ENCODE peak calls at places on chromosomes 7 and 10, in six cellular contexts. H is IMR-90, Q is mesenchymal stem cell, I is neuronal stem cell, D is mesendoderm, F is H1. A is an unnamed sample. For H3K36me3, the result is how much of the 10 kb centered on the place peaks cover.

GRCh38 chr7:90973146-90973545 is 291.1 kb upstream of the FZD1 start:
- DNase-seq in H (peak), Q (peak), I (no peak), D (no peak), F (no peak), A (no peak)

GRCh38 chr7:106101726-106102125 is 10.4 kb downstream of the SYPL1 start:
- DNase-seq in H (peak), Q (no peak), I (no peak), D (no peak), F (no peak), A (no peak)

GRCh38 chr7:2403718-2404648 is 572 bp downstream of the CHST12 start:
- DNase-seq in H (peak), Q (peak), I (peak), D (peak), F (no peak), A (peak)

GRCh38 chr7:30347226-30348082 is 63.1 kb downstream of the ZNRF2 start:
- DNase-seq in H (peak), Q (no peak), I (no peak), D (peak), F (no peak), A (no peak)

GRCh38 chr7:133753513-133753912 is 373.6 kb upstream of the LRGUK start:
- DNase-seq in H (no peak), Q (no peak), I (no peak), D (peak), F (no peak), A (peak)

GRCh38 chr7:44373418-44373740 is 48.0 kb upstream of the CAMK2B start:
- DNase-seq in H (no peak), Q (no peak), I (no peak), D (no peak), F (no peak), A (no peak)

GRCh38 chr10:102776779-102777417 is 33.1 kb downstream of the WBP1L start:
- DNase-seq in H (peak), Q (peak), I (peak), D (peak), F (peak), A (peak)

GRCh38 chr10:44207160-44207559 is 177.7 kb downstream of the CXCL12 start:
- DNase-seq in H (no peak), Q (no peak), I (no peak), D (no peak), F (no peak), A (no peak)

GRCh38 chr10:29966269-29966668 is 93.1 kb downstream of the JCAD start:
- DNase-seq in H (no peak), Q (no peak), I (no peak), D (peak), F (no peak), A (no peak)

GRCh38 chr7:24725554-24726260 is 31.6 kb downstream of the GSDME start:
- DNase-seq in H (no peak), Q (no peak), I (no peak), D (no peak), F (peak), A (no peak)

GRCh38 chr7:114789161-114789560 is 132.7 kb upstream of the MDFIC start:
- DNase-seq in H (peak), Q (no peak), I (no peak), D (no peak), F (no peak), A (no peak)

GRCh38 chr7:140062118-140062527 is 628 bp downstream of the PARP12 start:
- DNase-seq in H (no peak), Q (peak), I (no peak), D (no peak), F (peak), A (no peak)

GRCh38 chr7:2231992-2232765 is 566 bp downstream of the MAD1L1 start:
- DNase-seq in H (no peak), Q (peak), I (no peak), D (peak), F (peak), A (no peak)

GRCh38 chr10:18540195-18540594 is 111.2 kb downstream of the NSUN6 start:
- DNase-seq in H (no peak), Q (no peak), I (no peak), D (no peak), F (no peak), A (no peak)

GRCh38 chr10:7260412-7260900 is 150.4 kb downstream of the SFMBT2 start:
- DNase-seq in H (peak), Q (peak), I (peak), D (peak), F (no peak), A (peak)

GRCh38 chr7:31896929-31897328 is 173.3 kb downstream of the PDE1C start:
- DNase-seq in H (peak), Q (peak), I (no peak), D (no peak), F (no peak), A (no peak)

GRCh38 chr7:33671521-33672262 is 233.6 kb upstream of the BMPER start:
- DNase-seq in H (no peak), Q (no peak), I (no peak), D (no peak), F (no peak), A (no peak)

GRCh38 chr10:127720142-127720541 is 16.8 kb upstream of the FOXI2 start:
- DNase-seq in H (no peak), Q (no peak), I (no peak), D (no peak), F (no peak), A (no peak)

GRCh38 chr10:43214071-43214955 is 52.6 kb downstream of the RASGEF1A start:
- DNase-seq in H (peak), Q (peak), I (no peak), D (peak), F (no peak), A (no peak)

GRCh38 chr7:115914951-115915350 is 115.6 kb downstream of the TFEC start:
- DNase-seq in H (no peak), Q (no peak), I (no peak), D (no peak), F (no peak), A (no peak)

GRCh38 chr7:150895809-150896208 is 43.5 kb downstream of the AOC1 start:
- DNase-seq in H (no peak), Q (no peak), I (no peak), D (no peak), F (no peak), A (no peak)

DNA sequence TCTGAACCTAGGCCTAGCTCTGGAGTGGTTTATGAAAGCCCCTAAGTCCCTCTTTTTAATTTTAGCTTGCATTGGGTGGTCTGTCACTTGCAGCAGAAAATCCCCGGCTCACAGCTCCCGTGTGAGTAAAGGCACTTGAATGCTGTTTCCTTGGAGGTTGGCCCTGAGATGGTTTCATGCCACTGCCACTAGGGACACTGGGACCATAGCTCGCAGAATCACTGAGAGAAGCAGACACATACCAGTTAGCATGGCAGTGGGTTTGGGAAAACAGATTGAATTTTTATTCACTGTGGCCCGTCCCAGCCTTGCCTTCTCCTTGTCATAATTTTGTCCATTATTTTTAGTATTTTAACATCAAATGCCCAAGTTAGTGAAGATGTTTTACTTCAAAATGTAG is 259.5 kb upstream of the PITRM1 start:
- DNase-seq in H (no peak), Q (no peak), I (no peak), D (no peak), F (no peak), A (no peak)
- H3K36me3 ChIP-seq in H (under half), Q (under half), I (under half), D (under half), F (under half), A (under half)

GRCh38 chr10:73967022-73967429 is 30.9 kb upstream of the VCL start:
- DNase-seq in H (no peak), Q (peak), I (no peak), D (peak), F (peak), A (no peak)
- H2BK120ac ChIP-seq in H (peak), Q (peak), I (no peak), D (peak), F (no peak), A (peak)

DNA sequence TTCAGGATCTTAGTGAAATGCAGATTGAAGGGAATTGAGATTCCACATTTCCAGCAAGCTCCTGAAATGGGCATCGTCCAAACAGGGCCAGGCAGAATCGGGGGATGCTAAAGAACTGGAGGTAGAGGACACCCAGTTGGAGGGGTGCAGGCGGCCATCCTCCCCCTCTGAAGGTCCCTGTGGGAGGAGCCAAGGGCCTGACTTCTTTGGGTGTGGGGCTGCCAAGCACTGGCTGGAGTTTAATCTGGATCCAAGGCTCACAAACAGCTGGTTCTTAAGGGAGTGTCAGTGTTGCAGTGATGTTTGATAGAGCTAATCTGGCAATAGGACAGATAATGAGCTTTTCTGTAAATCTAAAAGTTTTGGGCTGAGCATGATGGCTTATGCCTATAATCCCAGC is 20.8 kb downstream of the TSPAN14 start:
- DNase-seq in H (no peak), Q (no peak), I (no peak), D (no peak), F (no peak), A (no peak)
- H3K36me3 ChIP-seq in H (under half), Q (under half), I (half or more), D (under half), F (under half), A (under half)

GRCh38 chr10:60944910-60945297 is 919 bp upstream of the RHOBTB1 start:
- DNase-seq in H (no peak), Q (no peak), I (no peak), D (no peak), F (no peak), A (no peak)
- H2BK120ac ChIP-seq in H (peak), Q (peak), I (peak), D (no peak), F (no peak), A (no peak)

A was measured in trophoblast cell.